ENCODE peak calls at places on chromosomes 7 and 10, in four cellular contexts. J is endodermal cell, A is fibroblast of lung, H is GM12864. N is an unnamed sample.

GRCh38 chr7:120725376-120726039 is 132.4 kb downstream of the TSPAN12 start:
- DNase-seq in J (no peak), A (peak; percentile 69), H (peak; percentile 15), N (peak; percentile 9)

GRCh38 chr7:69624842-69625637 is 26.8 kb downstream of the AUTS2 start:
- DNase-seq in J (peak; percentile 85), A (no peak), H (no peak), N (no peak)

GRCh38 chr10:51201947-51202346 is 127.7 kb downstream of the PRKG1 start:
- DNase-seq in J (no peak), A (no peak), H (no peak), N (no peak)

GRCh38 chr7:140035400-140036223 is 27.1 kb downstream of the PARP12 start:
- DNase-seq in J (no peak), A (peak; percentile 42), H (no peak), N (peak; percentile 20)

GRCh38 chr10:70352401-70353097 is 29.9 kb downstream of the LRRC20 start:
- DNase-seq in J (no peak), A (peak; percentile 75), H (no peak), N (no peak)

GRCh38 chr10:7795605-7796004 is 7.6 kb downstream of the ATP5F1C start:
- DNase-seq in J (no peak), A (peak; percentile 25), H (no peak), N (no peak)

GRCh38 chr7:96055717-96056116 is 266.2 kb downstream of the SLC25A13 start:
- DNase-seq in J (no peak), A (no peak), H (no peak), N (no peak)

GRCh38 chr10:79068203-79068561 is 584 bp upstream of the ZMIZ1 start:
- DNase-seq in J (no peak), A (no peak), H (no peak), N (no peak)

GRCh38 chr7:107687656-107688055 is 27.0 kb downstream of the SLC26A4 start:
- DNase-seq in J (no peak), A (no peak), H (no peak), N (peak; percentile 5)

GRCh38 chr10:96890172-96890513 is 58.0 kb downstream of the LCOR start:
- DNase-seq in J (no peak), A (no peak), H (no peak), N (no peak)

GRCh38 chr7:44477063-44477830 is 13.2 kb downstream of the NUDCD3 start:
- DNase-seq in J (peak; percentile 93), A (peak; percentile 81), H (peak; percentile 49), N (peak; percentile 49)

GRCh38 chr10:132982301-132982989 is 40.1 kb upstream of the CFAP46 start:
- DNase-seq in J (no peak), A (peak; percentile 38), H (no peak), N (no peak)

GRCh38 chr7:69768986-69769595 is 170.8 kb downstream of the AUTS2 start:
- DNase-seq in J (no peak), A (no peak), H (no peak), N (no peak)

GRCh38 chr7:26013551-26014083 is 138.4 kb upstream of the NFE2L3 start:
- DNase-seq in J (no peak), A (no peak), H (peak; percentile 12), N (no peak)

GRCh38 chr10:88831709-88832108 is 19.9 kb downstream of the ANKRD22 start:
- DNase-seq in J (no peak), A (no peak), H (no peak), N (no peak)

GRCh38 chr10:71063431-71063830 is 148.9 kb upstream of the UNC5B start:
- DNase-seq in J (peak; percentile 60), A (no peak), H (no peak), N (no peak)

GRCh38 chr7:39509912-39510311 is 56.3 kb upstream of the YAE1 start:
- DNase-seq in J (no peak), A (no peak), H (no peak), N (no peak)

GRCh38 chr10:14569274-14570060 is 205.2 kb downstream of the FAM107B start:
- DNase-seq in J (no peak), A (no peak), H (no peak), N (no peak)

GRCh38 chr10:128898916-128899195 is 568.2 kb upstream of the MGMT start:
- DNase-seq in J (no peak), A (no peak), H (no peak), N (no peak)

GRCh38 chr7:154928136-154929005 is 74.6 kb downstream of the PAXIP1 start:
- DNase-seq in J (peak; percentile 57), A (peak; percentile 98), H (peak; percentile 91), N (peak; percentile 92)

GRCh38 chr10:30999084-30999712 is 32.5 kb downstream of the ZNF438 start:
- DNase-seq in J (no peak), A (peak; percentile 77), H (no peak), N (peak; percentile 56)

GRCh38 chr7:44078521-44078920 is 3.8 kb downstream of the POLM start:
- DNase-seq in J (no peak), A (no peak), H (no peak), N (no peak)

GRCh38 chr10:110501142-110501937 is 3.6 kb downstream of the DUSP5 start:
- DNase-seq in J (peak; percentile 94), A (peak; percentile 96), H (peak; percentile 72), N (peak; percentile 89)

GRCh38 chr10:17673517-17674051 is 29.6 kb downstream of the STAM start:
- DNase-seq in J (peak; percentile 89), A (peak; percentile 85), H (no peak), N (peak; percentile 52)

GRCh38 chr7:3575753-3576531 is 274.9 kb downstream of the SDK1 start:
- DNase-seq in J (no peak), A (no peak), H (no peak), N (no peak)

GRCh38 chr10:128047337-128047736 is 78.9 kb downstream of the MKI67 start:
- DNase-seq in J (peak; percentile 96), A (no peak), H (peak; percentile 69), N (no peak)

GRCh38 chr7:102064361-102065025 is 222.2 kb upstream of the SH2B2 start:
- DNase-seq in J (peak; percentile 81), A (no peak), H (no peak), N (no peak)

GRCh38 chr7:123533929-123534382 is 439 bp downstream of the IQUB start:
- DNase-seq in J (no peak), A (peak; percentile 8), H (no peak), N (no peak)

GRCh38 chr7:47435889-47436312 is 146.0 kb downstream of the TNS3 start:
- DNase-seq in J (peak; percentile 87), A (peak; percentile 95), H (peak; percentile 16), N (peak; percentile 31)

GRCh38 chr7:90717286-90718060 is 121.4 kb downstream of the CDK14 start:
- DNase-seq in J (no peak), A (peak; percentile 54), H (no peak), N (no peak)

GRCh38 chr7:93835684-93836083 is 54.9 kb downstream of the TFPI2 start:
- DNase-seq in J (no peak), A (no peak), H (no peak), N (no peak)

GRCh38 chr10:93463723-93464511 is 18.2 kb downstream of the MYOF start:
- DNase-seq in J (no peak), A (peak; percentile 82), H (no peak), N (no peak)

GRCh38 chr10:1962025-1962424 is 224.7 kb upstream of the ADARB2 start:
- DNase-seq in J (peak; percentile 61), A (no peak), H (no peak), N (no peak)

GRCh38 chr7:63067897-63068585 is 930.6 kb upstream of the ZNF722 start:
- DNase-seq in J (no peak), A (no peak), H (no peak), N (no peak)

GRCh38 chr7:91657386-91658120 is 222.9 kb downstream of the MTERF1 start:
- DNase-seq in J (no peak), A (peak; percentile 66), H (no peak), N (peak; percentile 71)

DNA sequence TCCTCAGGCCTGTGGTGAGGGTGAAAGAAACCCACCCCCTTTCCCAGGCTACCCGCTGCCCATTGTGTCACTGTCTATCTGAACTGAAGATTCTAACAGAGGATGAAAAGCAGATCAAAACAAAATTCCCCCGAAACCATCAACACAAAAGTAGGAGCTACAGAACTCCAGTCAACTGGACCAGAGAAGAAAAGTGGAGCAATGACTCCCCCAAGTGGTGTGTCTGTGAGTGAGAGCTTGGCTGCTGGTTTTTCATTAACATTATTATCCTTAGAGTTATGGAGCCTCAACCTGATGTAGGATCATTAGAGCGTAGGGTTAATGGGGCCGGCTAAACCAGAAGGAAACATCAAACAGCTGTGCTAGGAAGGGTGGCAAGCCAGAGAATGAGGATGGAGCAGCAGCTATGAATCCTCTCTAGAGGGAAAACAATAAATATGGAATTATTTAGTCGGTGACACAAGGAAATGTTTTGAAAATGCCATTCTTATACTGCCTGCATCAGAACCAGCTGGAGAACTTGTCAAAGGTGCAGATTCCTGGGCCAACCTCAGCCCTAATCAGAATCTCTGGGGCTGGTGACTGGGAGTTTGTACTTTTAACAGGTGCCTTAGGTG is 38.3 kb downstream of the AKR1B1 start:
- DNase-seq in J (peak; percentile 83), A (peak; percentile 69), H (no peak), N (peak; percentile 36)
- TF ChIP-seq CTCF in J (peak; percentile 87), A (peak; percentile 81), H (peak; percentile 50), N (peak; percentile 58)

GRCh38 chr10:23534761-23535160 is 95.9 kb downstream of the OTUD1 start:
- DNase-seq in J (no peak), A (no peak), H (no peak), N (no peak)

GRCh38 chr10:23533212-23533611 is 94.3 kb downstream of the OTUD1 start:
- DNase-seq in J (no peak), A (no peak), H (no peak), N (no peak)

GRCh38 chr10:23538968-23539367 is 100.1 kb downstream of the OTUD1 start:
- DNase-seq in J (no peak), A (no peak), H (no peak), N (no peak)

GRCh38 chr10:23534328-23534727 is 95.5 kb downstream of the OTUD1 start:
- DNase-seq in J (no peak), A (no peak), H (no peak), N (no peak)

DNA sequence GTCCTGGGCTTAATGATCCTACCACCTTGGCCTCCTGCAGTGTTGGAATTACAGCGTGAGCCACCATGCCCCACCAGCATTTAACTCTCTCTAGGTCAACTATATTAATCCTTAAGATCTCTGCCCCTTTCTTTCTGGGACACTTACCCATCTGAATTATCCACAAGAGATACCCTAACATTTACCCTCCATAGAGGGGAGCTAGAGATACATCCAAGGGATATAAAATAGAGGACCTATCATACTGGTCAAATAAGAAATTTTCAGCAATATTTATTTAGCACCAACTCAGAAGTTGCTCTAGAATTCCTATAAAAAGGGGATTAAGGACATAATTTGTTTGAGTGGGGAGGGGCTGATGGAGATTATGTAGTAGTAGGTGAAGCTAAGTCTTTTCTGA is 96.5 kb downstream of the OTUD1 start:
- DNase-seq in J (no peak), A (no peak), H (no peak), N (no peak)
- H3K4me3 ChIP-seq in J (no peak overlapping the region), A (no peak overlapping the region), H (no peak overlapping the region), N (no peak overlapping the region)

GRCh38 chr7:74059681-74060588 is 23.7 kb upstream of the LIMK1 start:
- DNase-seq in J (no peak), A (no peak), H (no peak), N (no peak)

GRCh38 chr7:74063646-74064045 is 20.0 kb upstream of the LIMK1 start:
- DNase-seq in J (no peak), A (no peak), H (no peak), N (no peak)

GRCh38 chr7:74064696-74065095 is 18.9 kb upstream of the LIMK1 start:
- DNase-seq in J (no peak), A (no peak), H (no peak), N (no peak)

GRCh38 chr7:74061840-74062539 is 21.6 kb upstream of the LIMK1 start:
- DNase-seq in J (no peak), A (peak; percentile 90), H (peak; percentile 33), N (peak; percentile 76)

GRCh38 chr7:74063223-74063641 is 20.4 kb upstream of the LIMK1 start:
- DNase-seq in J (no peak), A (no peak), H (no peak), N (no peak)
- TF ChIP-seq CTCF in J (no peak), A (no peak), H (no peak), N (no peak)

GRCh38 chr7:134547738-134548054 is 1.2 kb upstream of the AKR1B15 start:
- DNase-seq in J (no peak), A (peak; percentile 79), H (no peak), N (peak; percentile 29)
- H3K4me3 ChIP-seq in J (peak overlapping the region; percentile 77), A (peak overlapping the region; percentile 50), H (peak overlapping the region; percentile 20), N (peak overlapping the region; percentile 29)

N was measured in HFF-Myc.